ENCODE peak calls at places on chromosomes 3 and 15, in eight cellular contexts. L is Panc1; S is IMR-90; V is CD4-positive, alpha-beta T cell; X is heart right ventricle; F is breast epithelium; K is dorsolateral prefrontal cortex; E is fibroblast of lung. I is an unnamed sample.

GRCh38 chr3:67610458-67610857 is 44.0 kb downstream of the SUCLG2 start:
- DNase-seq in L (peak), S (peak), V (no peak), X (no peak), F (no peak), K (no peak), E (peak), I (no peak)

GRCh38 chr15:35626531-35626930 is 80.6 kb upstream of the DPH6 start:
- DNase-seq in L (no peak), S (peak), V (no peak), X (no peak), F (no peak), K (no peak), E (peak), I (no peak)

GRCh38 chr3:186849392-186849975 is 7.0 kb downstream of the ADIPOQ start:
- DNase-seq in L (peak), S (peak), V (no peak), X (no peak), F (no peak), K (no peak), E (peak), I (no peak)

GRCh38 chr15:75446146-75446545 is 5.3 kb downstream of the SIN3A start:
- DNase-seq in L (no peak), S (no peak), V (no peak), X (no peak), F (no peak), K (no peak), E (no peak), I (no peak)

GRCh38 chr3:78736863-78737262 is 1030.9 kb downstream of the ROBO1 start:
- DNase-seq in L (no peak), S (peak), V (no peak), X (no peak), F (no peak), K (no peak), E (no peak), I (no peak)

GRCh38 chr3:160735801-160736200 is 20.2 kb upstream of the PPM1L start:
- DNase-seq in L (no peak), S (no peak), V (no peak), X (peak), F (no peak), K (no peak), E (no peak), I (no peak)

GRCh38 chr15:90665288-90666134 is 51.6 kb upstream of the BLM start:
- DNase-seq in L (no peak), S (peak), V (no peak), X (peak), F (peak), K (peak), E (peak), I (no peak)

GRCh38 chr3:53350652-53351051 is 3.3 kb upstream of the DCP1A start:
- DNase-seq in L (no peak), S (peak), V (no peak), X (no peak), F (no peak), K (no peak), E (no peak), I (no peak)

GRCh38 chr15:72604794-72605193 is 49.7 kb upstream of the GOLGA6B start:
- DNase-seq in L (no peak), S (no peak), V (no peak), X (no peak), F (no peak), K (no peak), E (no peak), I (no peak)

GRCh38 chr3:41598804-41599481 is 363.0 kb downstream of the ULK4 start:
- DNase-seq in L (no peak), S (peak), V (no peak), X (no peak), F (no peak), K (no peak), E (peak), I (no peak)
- TF ChIP-seq CTCF in L (no peak), S (no peak), V (no peak), X (no peak), F (no peak), K (no peak), E (no peak), I (no peak)

DNA sequence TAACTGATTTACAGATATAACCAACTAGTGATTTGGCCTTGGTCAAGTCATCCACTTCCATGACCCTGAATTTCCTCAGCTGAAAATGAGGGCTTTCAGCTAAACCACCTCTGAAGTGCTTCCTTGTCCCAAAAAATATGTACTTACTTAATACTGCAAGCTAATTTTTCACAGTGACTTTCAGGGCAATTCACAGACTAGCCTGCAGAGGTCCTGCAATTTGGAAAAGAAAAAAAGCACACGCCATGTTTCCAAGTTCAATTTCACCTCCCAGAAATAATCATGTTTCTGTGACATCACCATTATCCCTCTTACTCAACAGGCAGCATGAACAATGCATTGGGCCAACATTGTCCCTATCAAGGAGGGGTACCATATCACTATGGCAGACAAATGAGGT is 218.2 kb downstream of the SHOX2 start:
- DNase-seq in L (no peak), S (no peak), V (no peak), X (no peak), F (no peak), K (no peak), E (no peak), I (no peak)
- TF ChIP-seq CTCF in L (peak), S (no peak), V (no peak), X (no peak), F (no peak), K (no peak), E (peak), I (peak)

GRCh38 chr3:156456771-156457224 is 98.1 kb downstream of the SSR3 start:
- DNase-seq in L (no peak), S (peak), V (no peak), X (no peak), F (no peak), K (peak), E (peak), I (no peak)

GRCh38 chr3:156459434-156459833 is 95.5 kb downstream of the SSR3 start:
- DNase-seq in L (no peak), S (no peak), V (no peak), X (peak), F (no peak), K (peak), E (no peak), I (no peak)

GRCh38 chr3:156460206-156460609 is 94.7 kb downstream of the SSR3 start:
- DNase-seq in L (no peak), S (no peak), V (no peak), X (no peak), F (no peak), K (no peak), E (no peak), I (no peak)

GRCh38 chr3:156449712-156450574 is 105.0 kb downstream of the SSR3 start:
- DNase-seq in L (peak), S (peak), V (no peak), X (no peak), F (no peak), K (no peak), E (no peak), I (no peak)

GRCh38 chr3:156455839-156456238 is 99.1 kb downstream of the SSR3 start:
- DNase-seq in L (no peak), S (no peak), V (no peak), X (no peak), F (no peak), K (no peak), E (no peak), I (no peak)
- TF ChIP-seq CTCF in L (no peak), S (no peak), V (no peak), X (no peak), F (no peak), K (no peak), E (no peak), I (no peak)

GRCh38 chr3:195854628-195855300 is 43.0 kb upstream of the MUC4 start:
- DNase-seq in L (no peak), S (no peak), V (no peak), X (no peak), F (no peak), K (no peak), E (no peak), I (no peak)

GRCh38 chr3:195853930-195854478 is 42.3 kb upstream of the MUC4 start:
- DNase-seq in L (no peak), S (no peak), V (no peak), X (no peak), F (no peak), K (no peak), E (no peak), I (no peak)

GRCh38 chr3:195853036-195853435 is 41.3 kb upstream of the MUC4 start:
- DNase-seq in L (no peak), S (no peak), V (no peak), X (no peak), F (no peak), K (no peak), E (no peak), I (no peak)

GRCh38 chr3:195856410-195857084 is 44.8 kb upstream of the MUC4 start:
- DNase-seq in L (no peak), S (no peak), V (no peak), X (no peak), F (no peak), K (no peak), E (no peak), I (no peak)

GRCh38 chr3:195855471-195856409 is 44.0 kb upstream of the MUC4 start:
- DNase-seq in L (no peak), S (no peak), V (no peak), X (no peak), F (no peak), K (no peak), E (no peak), I (no peak)
- TF ChIP-seq CTCF in L (peak), S (no peak), V (no peak), X (no peak), F (no peak), K (no peak), E (no peak), I (no peak)

DNA sequence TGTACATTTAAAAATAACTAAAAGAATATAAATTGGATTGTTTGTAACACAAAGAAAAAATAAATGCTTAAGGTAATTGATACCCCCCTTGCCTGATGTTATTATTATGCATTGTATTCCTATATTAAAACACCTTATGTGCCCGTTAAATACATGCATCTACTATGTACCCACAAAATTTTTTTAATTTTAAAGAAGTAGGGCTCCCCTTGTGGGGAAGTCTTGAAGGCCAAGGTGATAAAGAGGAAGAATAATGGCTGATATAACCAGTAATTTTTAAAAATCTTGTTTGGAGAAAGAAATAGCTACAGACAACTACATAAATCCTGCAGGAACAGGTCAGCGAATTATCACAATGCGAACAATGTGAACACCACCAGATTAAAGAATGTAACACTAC is 451.7 kb upstream of the ARHGEF26 start:
- DNase-seq in L (no peak), S (no peak), V (no peak), X (no peak), F (no peak), K (no peak), E (no peak), I (no peak)
- TF ChIP-seq CTCF in L (no peak), S (peak), V (peak), X (no peak), F (no peak), K (no peak), E (peak), I (peak)

GRCh38 chr15:44199393-44199792 is 4.3 kb upstream of the FRMD5 start:
- DNase-seq in L (no peak), S (no peak), V (no peak), X (no peak), F (no peak), K (no peak), E (no peak), I (no peak)
- TF ChIP-seq CTCF in L (no peak), S (no peak), V (no peak), X (no peak), F (no peak), K (no peak), E (no peak), I (no peak)

I was measured in progenitor cell of endocrine pancreas.